ENCODE peak calls at places on chromosomes 13 and 19, in ten cellular contexts. C is H54; H is stimulated activated CD4-positive, alpha-beta T cell treated with anti-CD3 and anti-CD28 coated beads, Interleukin-4, amount 100 ng/mL, for 48 hours; X is WTC11; E is mucosa of descending colon; G is activated naive CD4-positive, alpha-beta T cell treated with anti-CD3 and anti-CD28 coated beads, Interleukin-2, amount 50 U/mL, for 72 hours; B is CD4-positive, alpha-beta T cell; L is T-helper 9 cell; D is ascending aorta; R is T-helper 1 cell. A is an unnamed sample.

GRCh38 chr19:53898680-53899341 is 10.3 kb upstream of the CACNG7 start:
- DNase-seq in C (no peak), H (no peak), X (peak; percentile 100), E (no peak), G (no peak), B (no peak), L (no peak), D (no peak), R (no peak), A (no peak)

GRCh38 chr13:40388617-40389016 is 277.8 kb downstream of the FOXO1 start:
- DNase-seq in C (no peak), H (peak; percentile 60), X (no peak), E (peak; percentile 81), G (peak; percentile 88), B (peak; percentile 66), L (peak; percentile 58), D (peak; percentile 36), R (peak; percentile 98), A (no peak)

GRCh38 chr13:111895896-111896821 is 170.8 kb upstream of the SOX1 start:
- DNase-seq in C (no peak), H (no peak), X (no peak), E (no peak), G (peak; percentile 28), B (no peak), L (no peak), D (no peak), R (no peak), A (no peak)

GRCh38 chr13:110498327-110498726 is 63.2 kb downstream of the RAB20 start:
- DNase-seq in C (no peak), H (no peak), X (no peak), E (no peak), G (no peak), B (no peak), L (no peak), D (no peak), R (no peak), A (no peak)

GRCh38 chr13:112603641-112604220 is 15.8 kb upstream of the TUBGCP3 start:
- DNase-seq in C (no peak), H (no peak), X (no peak), E (no peak), G (no peak), B (no peak), L (no peak), D (no peak), R (no peak), A (no peak)

GRCh38 chr13:42707596-42707995 is 73.8 kb upstream of the FAM216B start:
- DNase-seq in C (no peak), H (no peak), X (no peak), E (no peak), G (no peak), B (no peak), L (no peak), D (no peak), R (no peak), A (no peak)

GRCh38 chr19:571127-571974 is 1.0 kb upstream of the BSG start:
- DNase-seq in C (no peak), H (no peak), X (peak; percentile 52), E (peak; percentile 78), G (no peak), B (peak; percentile 47), L (peak; percentile 43), D (no peak), R (peak; percentile 59), A (peak; percentile 47)

GRCh38 chr19:46841458-46842083 is 9.1 kb downstream of the AP2S1 start:
- DNase-seq in C (no peak), H (no peak), X (no peak), E (no peak), G (no peak), B (no peak), L (no peak), D (no peak), R (no peak), A (peak; percentile 61)

GRCh38 chr19:54114340-54114826 is 1.1 kb downstream of the TFPT start:
- DNase-seq in C (no peak), H (peak; percentile 25), X (no peak), E (peak; percentile 81), G (peak; percentile 67), B (no peak), L (peak; percentile 40), D (no peak), R (peak; percentile 66), A (no peak)

GRCh38 chr19:42284066-42284501 is 15.0 kb downstream of the CIC start:
- DNase-seq in C (peak; percentile 93), H (peak; percentile 72), X (peak; percentile 62), E (peak; percentile 89), G (peak; percentile 87), B (peak; percentile 76), L (peak; percentile 79), D (no peak), R (peak; percentile 79), A (peak; percentile 79)

GRCh38 chr13:113183450-113184129 is 24.9 kb downstream of the PCID2 start:
- DNase-seq in C (no peak), H (no peak), X (no peak), E (no peak), G (no peak), B (no peak), L (no peak), D (no peak), R (no peak), A (no peak)

GRCh38 chr13:45713721-45714120 is 11.6 kb downstream of the CBY2 start:
- DNase-seq in C (no peak), H (no peak), X (peak; percentile 12), E (no peak), G (no peak), B (no peak), L (no peak), D (no peak), R (no peak), A (no peak)

GRCh38 chr19:46616631-46617322 is 8.1 kb downstream of the PTGIR start:
- DNase-seq in C (no peak), H (no peak), X (peak; percentile 82), E (no peak), G (peak; percentile 90), B (no peak), L (no peak), D (no peak), R (peak; percentile 55), A (peak; percentile 72)

GRCh38 chr19:49205114-49205513 is 47.5 kb downstream of the TRPM4 start:
- DNase-seq in C (no peak), H (no peak), X (no peak), E (no peak), G (no peak), B (no peak), L (no peak), D (no peak), R (no peak), A (no peak)

GRCh38 chr13:75875450-75875849 is 239.3 kb downstream of the LMO7 start:
- DNase-seq in C (no peak), H (no peak), X (no peak), E (no peak), G (no peak), B (no peak), L (no peak), D (no peak), R (no peak), A (no peak)

GRCh38 chr19:18846862-18847515 is 15.2 kb downstream of the UPF1 start:
- DNase-seq in C (peak; percentile 84), H (peak; percentile 53), X (peak; percentile 87), E (peak; percentile 81), G (no peak), B (peak; percentile 62), L (peak; percentile 54), D (no peak), R (peak; percentile 52), A (peak; percentile 72)

GRCh38 chr19:4067396-4068057 is 828 bp upstream of the ZBTB7A start:
- DNase-seq in C (no peak), H (no peak), X (no peak), E (peak; percentile 72), G (peak; percentile 69), B (no peak), L (no peak), D (no peak), R (peak; percentile 57), A (no peak)

GRCh38 chr13:99919132-99919531 is 52.4 kb downstream of the ZIC5 start:
- DNase-seq in C (no peak), H (no peak), X (no peak), E (no peak), G (no peak), B (no peak), L (no peak), D (no peak), R (no peak), A (no peak)

GRCh38 chr13:32124743-32125142 is 93.2 kb downstream of the FRY start:
- DNase-seq in C (no peak), H (no peak), X (no peak), E (no peak), G (no peak), B (no peak), L (no peak), D (no peak), R (no peak), A (no peak)

GRCh38 chr19:3471954-3472655 is 8.2 kb downstream of the SMIM24 start:
- DNase-seq in C (no peak), H (peak; percentile 51), X (peak; percentile 68), E (no peak), G (no peak), B (peak; percentile 24), L (peak; percentile 43), D (no peak), R (no peak), A (peak; percentile 34)

GRCh38 chr19:6501740-6502648 is at the start of gene TUBB4A:
- DNase-seq in C (no peak), H (no peak), X (peak; percentile 50), E (peak; percentile 55), G (no peak), B (no peak), L (no peak), D (no peak), R (no peak), A (no peak)

GRCh38 chr19:18089726-18090125 is 3.0 kb upstream of the IL12RB1 start:
- DNase-seq in C (no peak), H (no peak), X (no peak), E (no peak), G (no peak), B (no peak), L (no peak), D (no peak), R (no peak), A (no peak)

GRCh38 chr19:3969435-3970312 is 1.2 kb downstream of the DAPK3 start:
- DNase-seq in C (peak; percentile 51), H (no peak), X (peak; percentile 40), E (no peak), G (no peak), B (no peak), L (no peak), D (peak; percentile 58), R (no peak), A (peak; percentile 79)

GRCh38 chr13:41546372-41547252 is 89.3 kb downstream of the RGCC start:
- DNase-seq in C (peak; percentile 81), H (no peak), X (no peak), E (no peak), G (no peak), B (no peak), L (no peak), D (no peak), R (no peak), A (peak; percentile 46)

GRCh38 chr13:112342841-112343361 is 33.3 kb upstream of the SPACA7 start:
- DNase-seq in C (no peak), H (no peak), X (no peak), E (no peak), G (no peak), B (no peak), L (no peak), D (no peak), R (no peak), A (no peak)

GRCh38 chr19:47507031-47507430 is 7.8 kb downstream of the NAPA start:
- DNase-seq in C (no peak), H (no peak), X (no peak), E (no peak), G (no peak), B (no peak), L (no peak), D (no peak), R (no peak), A (no peak)

GRCh38 chr13:99979453-99980200 is 2.0 kb upstream of the ZIC2 start:
- DNase-seq in C (peak; percentile 95), H (no peak), X (peak; percentile 69), E (no peak), G (no peak), B (no peak), L (no peak), D (no peak), R (no peak), A (no peak)

GRCh38 chr19:46654621-46655152 is 6.3 kb downstream of the DACT3 start:
- DNase-seq in C (no peak), H (no peak), X (peak; percentile 33), E (no peak), G (no peak), B (no peak), L (no peak), D (no peak), R (no peak), A (no peak)

A was measured in MCF 10A.